ENCODE peak calls at places on chromosomes 13 and 19, in six cellular contexts. P is H1, R is mesenchymal stem cell, C is IMR-90, J is trophoblast cell, H is neuronal stem cell. A is an unnamed sample.

GRCh38 chr19:19159534-19159933 is 10.5 kb downstream of the MEF2B start:
- DNase-seq in J (no peak), C (no peak), P (no peak), H (no peak), R (no peak), A (no peak)

GRCh38 chr19:18070181-18070580 is 16.6 kb downstream of the IL12RB1 start:
- DNase-seq in P (no peak), C (no peak), J (no peak), H (no peak), R (no peak), A (no peak)

GRCh38 chr13:34654682-34655081 is 287.4 kb upstream of the NBEA start:
- DNase-seq in H (no peak), R (no peak), P (no peak), C (no peak), J (no peak), A (no peak)

GRCh38 chr13:49627831-49628652 is at the start of gene ARL11:
- DNase-seq in P (peak; percentile 83), C (no peak), R (no peak), H (no peak), J (peak; percentile 91), A (peak; percentile 92)

GRCh38 chr19:14183741-14184395 is 22.1 kb downstream of the ADGRL1 start:
- DNase-seq in C (no peak), H (no peak), J (no peak), R (no peak), P (no peak), A (no peak)

GRCh38 chr19:49643466-49643865 is 1.5 kb downstream of the SCAF1 start:
- DNase-seq in R (no peak), P (no peak), H (no peak), C (no peak), J (no peak), A (no peak)

GRCh38 chr13:101053289-101053688 is 363.0 kb downstream of the NALCN start:
- DNase-seq in P (no peak), R (peak; percentile 35), J (no peak), C (no peak), H (no peak), A (no peak)

GRCh38 chr19:41194157-41194552 is 1.1 kb downstream of the CYP2S1 start:
- DNase-seq in R (no peak), J (no peak), C (no peak), H (no peak), P (no peak), A (no peak)

GRCh38 chr13:23622991-23623390 is 52.8 kb downstream of the TNFRSF19 start:
- DNase-seq in R (no peak), C (no peak), P (no peak), J (no peak), H (no peak), A (no peak)

GRCh38 chr13:102911336-102911735 is 65.5 kb downstream of the ERCC5 start:
- DNase-seq in P (no peak), H (no peak), C (no peak), R (no peak), J (peak; percentile 85), A (no peak)

GRCh38 chr19:29667941-29668340 is 2.7 kb downstream of the PLEKHF1 start:
- DNase-seq in P (no peak), C (no peak), R (no peak), H (no peak), J (no peak), A (no peak)

GRCh38 chr13:60275208-60275607 is 111.5 kb upstream of the DIAPH3 start:
- DNase-seq in C (no peak), R (no peak), J (no peak), H (no peak), P (no peak), A (no peak)

GRCh38 chr19:6313398-6313969 is 19.9 kb downstream of the ACER1 start:
- DNase-seq in P (no peak), H (no peak), C (no peak), J (no peak), R (no peak), A (no peak)

GRCh38 chr13:31124225-31124624 is 37.5 kb downstream of the HSPH1 start:
- DNase-seq in C (no peak), J (no peak), P (no peak), R (no peak), H (no peak), A (no peak)

GRCh38 chr19:46840157-46840942 is 10.3 kb downstream of the AP2S1 start:
- DNase-seq in P (peak; percentile 60), C (peak; percentile 70), H (peak; percentile 71), J (peak; percentile 74), R (peak; percentile 78), A (peak; percentile 78)

GRCh38 chr13:99659234-99659633 is 158.0 kb downstream of the TM9SF2 start:
- DNase-seq in J (no peak), P (no peak), H (no peak), C (no peak), R (no peak), A (no peak)

GRCh38 chr13:71607575-71607974 is 259.4 kb downstream of the DACH1 start:
- DNase-seq in J (no peak), R (no peak), C (no peak), H (no peak), P (no peak), A (no peak)

GRCh38 chr13:75689686-75690085 is 53.6 kb downstream of the LMO7 start:
- DNase-seq in C (peak; percentile 41), R (no peak), J (no peak), P (no peak), H (no peak), A (no peak)

GRCh38 chr19:52691737-52692136 is 43.1 kb downstream of the ZNF611 start:
- DNase-seq in R (no peak), C (no peak), H (no peak), J (no peak), P (no peak), A (no peak)

GRCh38 chr13:40116008-40116407 is 460.5 kb downstream of the COG6 start:
- DNase-seq in J (peak; percentile 46), C (peak; percentile 40), P (no peak), H (no peak), R (peak; percentile 88), A (no peak)

GRCh38 chr19:4140237-4140711 is 13.2 kb upstream of the CREB3L3 start:
- DNase-seq in R (peak; percentile 79), H (peak; percentile 56), J (peak; percentile 72), P (peak; percentile 72), C (peak; percentile 72), A (peak; percentile 75)

GRCh38 chr13:114043421-114044053 is 69.7 kb upstream of the C13orf46 start:
- DNase-seq in P (no peak), C (peak; percentile 95), R (peak; percentile 98), H (peak; percentile 29), J (peak; percentile 29), A (peak; percentile 86)

GRCh38 chr19:5466814-5467291 is 11.6 kb downstream of the ZNRF4 start:
- DNase-seq in H (no peak), C (no peak), R (no peak), J (no peak), P (no peak), A (no peak)

GRCh38 chr13:21077360-21078353 is 16.3 kb upstream of the LATS2 start:
- DNase-seq in C (no peak), H (no peak), R (no peak), J (no peak), P (no peak), A (peak; percentile 38)

GRCh38 chr13:21079206-21079605 is 17.8 kb upstream of the LATS2 start:
- DNase-seq in R (no peak), H (no peak), P (no peak), J (no peak), C (no peak), A (no peak)

GRCh38 chr13:21076265-21076653 is 14.9 kb upstream of the LATS2 start:
- DNase-seq in C (no peak), P (peak; percentile 54), R (no peak), J (no peak), H (no peak), A (peak; percentile 52)

GRCh38 chr13:21079761-21080730 is 18.7 kb upstream of the LATS2 start:
- DNase-seq in C (peak; percentile 93), J (peak; percentile 97), H (no peak), P (no peak), R (peak; percentile 90), A (no peak)

GRCh38 chr13:21078501-21078900 is 17.1 kb upstream of the LATS2 start:
- DNase-seq in J (no peak), H (no peak), R (peak; percentile 25), P (no peak), C (peak; percentile 42), A (no peak)
- H3K14ac ChIP-seq in J (no peak overlapping the region), H (no peak overlapping the region), R (no peak overlapping the region), P (no peak overlapping the region), C (no peak overlapping the region), A (no peak overlapping the region)

DNA sequence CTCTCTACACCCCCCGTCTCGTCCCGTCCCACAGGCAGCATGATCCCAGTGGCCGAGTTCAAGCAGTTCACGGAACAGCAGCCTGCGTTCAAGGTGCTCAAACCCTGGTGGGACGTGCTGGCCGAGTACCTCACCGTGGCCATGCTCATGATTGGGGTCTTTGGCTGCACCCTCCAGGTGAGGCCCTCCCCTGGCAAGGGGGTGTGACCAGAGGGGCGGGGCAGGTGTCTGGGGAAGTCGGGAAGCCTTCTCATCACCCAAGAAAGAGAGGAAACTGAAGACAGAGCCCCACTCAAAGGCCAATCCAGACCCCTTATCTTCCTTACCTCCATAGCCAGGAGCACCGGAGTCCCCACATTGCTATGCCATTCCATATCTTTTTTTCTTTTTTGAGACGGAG is 7.3 kb downstream of the LRRC8E start:
- DNase-seq in R (no peak), C (no peak), J (no peak), H (no peak), P (no peak), A (no peak)
- H3K27me3 ChIP-seq in R (no peaks in the 10 kb centered on the region), C (no peaks in the 10 kb centered on the region), J (no peaks in the 10 kb centered on the region), H (peaks cover 5% of the 10 kb centered on the region), P (no peaks in the 10 kb centered on the region), A (no peaks in the 10 kb centered on the region)

DNA sequence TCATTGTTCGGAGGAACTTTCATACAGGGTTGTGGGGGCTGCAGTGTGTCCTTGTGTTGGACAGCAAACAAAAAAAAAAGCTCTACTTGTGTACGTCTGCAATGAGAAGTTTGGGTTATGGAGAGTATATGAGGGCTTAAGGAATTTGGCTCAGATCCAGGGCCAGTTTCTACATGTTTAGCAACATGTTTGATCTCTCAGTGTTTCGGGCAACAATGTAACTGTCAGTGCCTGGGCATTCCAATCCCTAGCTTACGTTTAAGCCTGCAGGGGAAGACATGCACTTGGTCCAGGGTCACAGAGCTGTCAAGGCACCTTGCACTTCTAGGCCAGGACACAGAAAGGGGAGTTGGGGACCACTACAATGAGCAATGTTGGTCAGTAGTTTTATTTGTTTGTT is 13.9 kb downstream of the ZNF543 start:
- DNase-seq in P (no peak), H (no peak), R (peak; percentile 25), J (peak; percentile 98), C (peak; percentile 9), A (no peak)
- H3K14ac ChIP-seq in P (no peak overlapping the region), H (no peak overlapping the region), R (no peak overlapping the region), J (no peak overlapping the region), C (no peak overlapping the region), A (no peak overlapping the region)

DNA sequence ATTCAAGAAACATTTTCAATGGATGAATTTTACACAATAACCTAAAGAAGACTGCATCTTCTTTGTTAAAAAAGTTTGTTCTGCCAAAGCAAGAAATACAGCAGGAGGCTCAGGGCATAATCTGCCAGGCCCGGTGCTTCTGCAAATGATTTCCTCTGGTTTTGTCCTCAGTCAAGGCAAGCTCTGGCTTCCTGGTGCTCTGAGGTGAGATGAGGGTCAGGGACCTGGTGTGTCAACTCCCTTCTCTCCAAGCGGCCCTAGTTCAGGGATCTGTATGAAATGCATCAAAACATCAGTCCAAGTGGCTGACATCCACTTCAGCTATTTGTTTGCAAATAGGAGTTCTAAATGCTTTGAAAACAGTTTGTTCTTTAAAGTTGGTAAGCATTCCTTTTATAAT is 31.6 kb downstream of the LACC1 start:
- DNase-seq in P (no peak), R (no peak), J (no peak), C (no peak), H (no peak), A (no peak)
- H3K27me3 ChIP-seq in P (no peaks in the 10 kb centered on the region), R (no peaks in the 10 kb centered on the region), J (no peaks in the 10 kb centered on the region), C (no peaks in the 10 kb centered on the region), H (peaks cover 2% of the 10 kb centered on the region), A (no peaks in the 10 kb centered on the region)

A was measured in H9.